ENCODE peak calls at places on chromosomes 1 and 21, in eight cellular contexts. E is A549, R is AG10803, I is OCI-LY7, J is kidney epithelial cell, Z is choroid plexus epithelial cell, K is NB4, O is HL-60. N is an unnamed sample.

GRCh38 chr1:30984167-30984870 is 75.8 kb upstream of the SDC3 start:
- DNase-seq in E (no peak), I (no peak), Z (no peak), O (no peak), R (peak), K (no peak), J (no peak), N (no peak)

GRCh38 chr1:165564561-165564960 is 20.8 kb downstream of the LRRC52 start:
- DNase-seq in Z (no peak), E (no peak), I (no peak), J (no peak), K (no peak), R (no peak), O (no peak), N (no peak)

GRCh38 chr1:29811727-29812396 is 575.5 kb downstream of the PTPRU start:
- DNase-seq in O (no peak), K (no peak), I (no peak), J (no peak), R (no peak), Z (no peak), E (no peak), N (no peak)

GRCh38 chr1:63920154-63921117 is 146.6 kb downstream of the ROR1 start:
- DNase-seq in K (peak), J (peak), R (peak), O (no peak), I (no peak), Z (peak), E (peak), N (no peak)

GRCh38 chr1:36446261-36446660 is 4.0 kb downstream of the OSCP1 start:
- DNase-seq in E (peak), R (no peak), J (no peak), Z (peak), I (peak), O (no peak), K (peak), N (peak)

GRCh38 chr1:44707959-44708831 is 22.8 kb downstream of the RNU5D-1 start:
- DNase-seq in Z (peak), R (peak), I (peak), K (peak), E (peak), O (no peak), J (no peak), N (no peak)

GRCh38 chr1:226526801-226527595 is 21.6 kb upstream of the STUM start:
- DNase-seq in Z (peak), J (no peak), I (peak), O (no peak), E (peak), R (no peak), K (no peak), N (no peak)

GRCh38 chr21:15183712-15184353 is 119.0 kb upstream of the NRIP1 start:
- DNase-seq in R (no peak), Z (no peak), I (no peak), O (no peak), J (no peak), E (no peak), K (no peak), N (no peak)

GRCh38 chr1:32666866-32667566 is 16.0 kb downstream of the RBBP4 start:
- DNase-seq in R (no peak), J (peak), O (no peak), I (no peak), K (no peak), Z (no peak), E (no peak), N (no peak)

GRCh38 chr1:61922950-61923480 is 180.7 kb downstream of the PATJ start:
- DNase-seq in O (no peak), J (no peak), I (no peak), K (no peak), R (no peak), E (no peak), Z (no peak), N (no peak)

GRCh38 chr1:238176441-238176840 is 285.7 kb upstream of the ZP4 start:
- DNase-seq in O (no peak), I (no peak), J (no peak), K (no peak), Z (no peak), R (no peak), E (no peak), N (no peak)

GRCh38 chr1:55679971-55680370 is 464.8 kb upstream of the USP24 start:
- DNase-seq in Z (no peak), I (no peak), K (no peak), O (no peak), R (peak), E (no peak), J (no peak), N (no peak)

GRCh38 chr1:21168444-21168843 is 8.3 kb downstream of the EIF4G3 start:
- DNase-seq in I (no peak), K (no peak), J (no peak), O (no peak), Z (no peak), R (no peak), E (no peak), N (no peak)

GRCh38 chr1:41696381-41696780 is 211.9 kb upstream of the EDN2 start:
- DNase-seq in J (no peak), O (no peak), K (no peak), Z (no peak), I (no peak), E (no peak), R (no peak), N (no peak)

GRCh38 chr1:6180215-6180577 is at the start of gene CHD5:
- DNase-seq in R (no peak), O (no peak), K (no peak), Z (no peak), E (no peak), I (no peak), J (no peak), N (no peak)

GRCh38 chr1:110240476-110241210 is 30.5 kb downstream of the KCNC4 start:
- DNase-seq in K (no peak), E (no peak), J (no peak), I (no peak), O (no peak), Z (no peak), R (no peak), N (no peak)

GRCh38 chr1:160821627-160822026 is 25.7 kb downstream of the LY9 start:
- DNase-seq in O (no peak), R (no peak), E (no peak), I (no peak), J (no peak), Z (no peak), K (peak), N (no peak)
- TF ChIP-seq CTCF in O (no peak), R (peak), E (no peak), I (peak), J (no peak), Z (peak), K (peak), N (no peak)

GRCh38 chr1:246117066-246117791 is 389.9 kb downstream of the SMYD3 start:
- DNase-seq in Z (peak), K (peak), R (peak), E (peak), J (no peak), I (peak), O (peak), N (peak)
- TF ChIP-seq CTCF in Z (peak), K (no peak), R (peak), E (peak), J (peak), I (no peak), O (peak), N (peak)

DNA sequence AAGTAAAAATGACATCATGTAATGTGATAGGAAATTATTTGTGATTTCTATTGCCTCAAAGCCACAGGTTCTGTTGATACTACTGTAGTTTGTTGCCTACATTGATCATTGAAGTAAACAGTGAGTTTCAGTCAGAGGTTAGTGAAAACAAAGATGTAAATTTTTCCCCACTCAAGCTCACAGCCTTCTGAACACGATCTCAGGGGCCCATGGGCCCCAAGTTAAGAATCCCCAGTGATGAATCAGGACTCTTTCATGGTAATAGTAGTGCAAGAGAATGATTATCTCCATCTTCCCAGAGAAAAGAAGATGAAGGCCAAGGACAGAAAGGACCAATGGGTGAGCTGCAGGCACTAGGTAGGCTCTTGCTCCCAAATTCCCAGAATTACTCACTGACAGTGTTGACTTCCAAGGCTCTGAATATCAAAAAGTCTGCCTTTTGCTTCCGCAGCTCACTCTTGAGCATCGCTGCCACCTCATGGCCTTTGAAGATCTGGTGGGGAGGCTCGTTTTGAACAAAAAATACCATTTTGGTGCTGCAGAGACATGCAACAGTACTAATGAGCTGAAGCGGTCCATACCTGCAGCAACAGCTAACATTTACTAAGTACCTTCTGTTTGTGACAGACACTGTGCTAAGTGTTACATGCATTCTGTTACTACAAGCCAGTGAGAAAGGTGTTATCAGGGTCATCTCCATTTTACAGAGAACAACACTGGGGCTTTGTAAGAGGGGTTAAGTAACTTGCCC is 113.3 kb downstream of the KIAA0319L start:
- DNase-seq in I (peak), K (no peak), O (no peak), Z (peak), E (no peak), J (no peak), R (peak), N (no peak)
- TF ChIP-seq CTCF in I (peak), K (peak), O (no peak), Z (peak), E (no peak), J (no peak), R (peak), N (no peak)

DNA sequence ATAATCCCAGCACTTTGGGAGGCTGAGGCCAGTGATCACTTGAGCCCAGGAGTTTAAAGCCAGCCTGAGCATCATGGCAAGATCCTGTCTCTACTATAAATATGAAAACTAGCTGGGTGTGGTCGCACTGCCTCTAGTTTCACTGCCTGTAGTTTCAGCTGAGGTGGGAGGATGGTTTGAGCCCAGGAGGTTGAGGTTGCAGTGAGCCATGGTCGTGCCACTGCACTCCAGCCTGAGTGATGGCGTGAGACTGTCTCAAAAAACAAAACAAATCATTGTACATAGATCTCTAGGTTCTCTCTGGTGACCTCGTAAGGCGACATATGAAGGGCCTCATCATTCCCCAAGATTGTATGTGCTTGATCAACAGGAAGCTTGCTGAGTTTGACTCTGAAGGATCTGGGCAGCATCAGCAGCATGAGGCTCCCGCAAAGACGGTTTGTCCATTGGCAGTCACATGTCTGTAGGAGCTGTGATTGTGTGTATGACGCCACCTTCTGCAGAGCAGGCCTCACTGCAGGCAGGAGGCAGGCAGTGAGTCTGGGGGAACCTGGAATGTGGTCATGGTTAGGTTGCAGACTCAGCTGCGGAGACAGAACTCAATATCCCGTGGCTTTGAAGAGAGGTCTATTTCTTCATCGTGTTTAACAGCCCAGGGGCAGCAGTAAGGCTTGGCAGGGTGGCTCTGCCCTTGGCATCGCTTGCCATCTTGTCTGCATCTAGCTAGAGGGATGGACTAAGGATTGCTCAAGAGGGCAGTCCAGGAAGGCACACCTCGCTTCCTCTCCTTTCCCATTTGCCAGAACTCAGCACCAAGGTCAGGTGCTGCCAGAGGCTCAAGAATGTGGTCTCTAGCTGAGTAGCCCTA is 13.9 kb downstream of the ATP5PO start:
- DNase-seq in K (peak), R (peak), I (peak), O (no peak), Z (peak), J (no peak), E (peak), N (no peak)
- TF ChIP-seq CTCF in K (peak), R (peak), I (peak), O (peak), Z (peak), J (peak), E (peak), N (peak)

DNA sequence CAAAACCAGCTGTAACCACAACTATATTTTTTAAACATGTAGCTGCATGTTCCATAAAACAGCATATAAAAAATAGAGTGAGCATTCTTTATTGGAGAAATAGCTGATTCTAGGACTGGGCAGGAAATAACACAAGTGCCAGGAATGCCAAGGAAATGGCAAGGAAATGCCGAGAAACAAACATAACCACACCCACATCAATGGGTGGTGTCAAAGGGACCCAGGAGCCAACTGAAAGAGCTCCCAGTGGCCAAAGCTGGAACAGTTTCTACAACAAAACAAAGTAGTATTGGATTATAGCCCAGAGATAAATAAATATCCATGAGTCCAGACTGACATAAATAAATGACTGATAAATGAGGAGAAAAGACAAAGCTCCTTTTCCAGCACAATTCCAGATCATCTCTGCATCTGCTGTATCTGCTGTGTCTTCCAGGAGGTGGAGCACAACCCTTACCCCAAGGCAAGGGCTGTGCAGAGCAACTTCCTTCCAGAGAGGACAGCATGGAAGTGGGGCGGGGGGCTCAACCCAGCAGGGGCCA is 28.1 kb downstream of the ADARB1 start:
- DNase-seq in K (no peak), I (peak), E (peak), J (no peak), Z (peak), O (no peak), R (peak), N (no peak)
- TF ChIP-seq CTCF in K (peak), I (peak), E (peak), J (no peak), Z (peak), O (no peak), R (peak), N (peak)

DNA sequence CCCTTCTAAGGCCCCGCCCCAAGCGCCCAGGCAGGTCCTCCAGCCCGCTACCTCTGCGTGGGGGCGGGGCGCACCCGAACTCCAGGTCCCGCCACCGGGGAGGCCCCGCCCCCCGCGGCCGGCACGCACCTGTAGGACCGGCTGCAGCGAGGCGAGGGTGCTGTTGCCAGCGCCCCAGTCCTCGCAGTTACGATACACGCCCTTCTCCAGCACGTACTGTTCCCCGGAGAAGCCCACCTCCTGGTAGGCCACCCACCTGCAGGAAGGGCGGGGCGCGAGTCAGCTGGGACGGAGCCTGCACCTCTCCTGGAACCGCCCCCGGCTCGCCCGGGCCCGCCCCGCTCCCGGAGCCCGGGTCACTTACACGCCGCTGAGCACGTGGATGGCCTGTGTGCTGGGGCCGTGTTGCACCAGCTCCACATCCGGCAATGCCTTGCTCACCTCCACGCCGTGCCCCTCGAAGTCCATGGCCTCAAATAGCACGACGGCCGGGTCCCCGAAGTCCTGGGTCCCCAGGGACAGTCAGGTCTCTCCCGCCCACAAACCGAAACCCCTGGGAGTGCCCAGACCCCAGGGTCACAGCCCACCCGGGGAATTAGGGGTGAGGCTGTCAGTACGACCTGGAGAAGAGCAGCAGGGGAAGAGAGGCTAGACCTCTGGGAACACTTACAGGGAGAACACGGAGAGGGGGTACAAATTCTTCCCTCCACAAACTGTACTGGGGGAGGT is 17.3 kb downstream of the CRYBG2 start:
- DNase-seq in K (peak), I (peak), E (peak), R (no peak), Z (peak), J (no peak), O (peak), N (peak)
- TF ChIP-seq CTCF in K (no peak), I (no peak), E (no peak), R (no peak), Z (no peak), J (no peak), O (no peak), N (no peak)

DNA sequence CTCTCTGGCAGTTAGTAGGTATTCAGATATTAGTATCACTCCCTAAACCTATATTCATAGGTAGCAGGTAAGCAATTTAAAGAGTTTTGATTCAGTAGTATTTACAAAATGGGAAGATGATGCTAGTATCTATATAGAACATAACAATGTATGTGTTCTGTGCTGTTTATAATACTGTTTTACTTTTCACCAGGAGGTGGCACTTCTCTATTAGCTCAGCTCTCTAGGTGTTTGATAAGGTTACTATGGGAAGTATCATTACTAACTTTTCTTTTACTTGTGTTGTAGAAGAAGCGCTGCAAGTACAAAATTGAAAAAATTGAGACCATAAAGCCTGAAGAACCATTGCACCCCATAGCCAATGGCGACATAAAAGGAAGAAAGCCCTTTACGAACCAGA is 49.4 kb upstream of the FASLG start:
- DNase-seq in E (peak), Z (peak), O (no peak), I (peak), R (peak), J (no peak), K (peak), N (no peak)
- TF ChIP-seq CTCF in E (peak), Z (peak), O (no peak), I (peak), R (peak), J (peak), K (peak), N (no peak)

GRCh38 chr1:205438213-205439158 is 16.6 kb upstream of the LEMD1 start:
- DNase-seq in E (peak), K (peak), Z (peak), J (no peak), O (no peak), I (peak), R (peak), N (no peak)
- TF ChIP-seq CTCF in E (peak), K (peak), Z (peak), J (peak), O (no peak), I (peak), R (peak), N (no peak)

GRCh38 chr1:52366517-52366827 is 467 bp upstream of the CC2D1B start:
- DNase-seq in E (no peak), O (no peak), I (no peak), R (no peak), Z (no peak), J (no peak), K (no peak), N (no peak)
- TF ChIP-seq CTCF in E (no peak), O (no peak), I (no peak), R (no peak), Z (no peak), J (no peak), K (no peak), N (no peak)